ENCODE peak calls at places on chromosomes 11 and 22, in six cellular contexts. B is RWPE2, R is fibroblast of lung, T is right atrium auricular region, O is bronchial epithelial cell, S is astrocyte. M is an unnamed sample.

GRCh38 chr22:44870021-44870420 is 117.6 kb downstream of the ARHGAP8 start:
- DNase-seq in O (peak), T (no peak), R (no peak), S (peak), B (no peak), M (peak)

GRCh38 chr11:35031869-35032268 is 107.1 kb upstream of the CD44 start:
- DNase-seq in R (no peak), T (no peak), S (no peak), B (peak), O (peak), M (peak)

GRCh38 chr22:30408388-30409101 is 11.7 kb downstream of the SEC14L2 start:
- DNase-seq in R (peak), O (peak), T (no peak), S (peak), B (no peak), M (peak)

GRCh38 chr11:2541881-2542361 is 97.1 kb downstream of the KCNQ1 start:
- DNase-seq in S (no peak), T (no peak), R (no peak), B (peak), O (no peak), M (no peak)

GRCh38 chr22:37448521-37449150 is 21.4 kb upstream of the ELFN2 start:
- DNase-seq in R (no peak), T (no peak), B (no peak), O (peak), S (no peak), M (no peak)

GRCh38 chr22:31876156-31877035 is 67.9 kb upstream of the YWHAH start:
- DNase-seq in R (no peak), B (no peak), O (peak), S (no peak), T (no peak), M (no peak)

GRCh38 chr11:77211040-77211451 is 83.0 kb downstream of the MYO7A start:
- DNase-seq in T (peak), B (no peak), O (no peak), R (no peak), S (no peak), M (no peak)

GRCh38 chr11:1523779-1524178 is 37.2 kb upstream of the MOB2 start:
- DNase-seq in T (no peak), O (no peak), B (no peak), S (no peak), R (no peak), M (no peak)

DNA sequence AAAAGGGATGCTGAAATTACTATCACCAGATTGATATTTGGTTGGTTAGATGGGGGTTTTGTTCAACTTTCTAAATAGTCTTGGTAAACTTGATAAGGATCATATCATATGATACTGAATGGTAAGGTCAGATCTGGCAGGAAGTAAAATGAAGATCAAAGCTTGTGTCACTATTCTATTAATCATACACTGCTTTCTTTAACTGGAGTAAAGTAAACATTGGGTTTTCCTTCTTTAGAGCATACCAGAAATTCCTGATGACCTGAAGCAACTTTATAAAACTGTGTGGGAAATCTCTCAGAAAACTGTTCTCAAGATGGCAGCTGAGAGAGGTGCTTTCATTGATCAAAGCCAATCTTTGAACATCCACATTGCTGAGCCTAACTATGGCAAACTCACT is 40.2 kb downstream of the RRM1 start:
- DNase-seq in S (peak), T (no peak), R (peak), B (no peak), O (peak), M (peak)
- H3K4me3 ChIP-seq in S (no peak), T (no peak), R (no peak), B (no peak), O (no peak), M (no peak)

DNA sequence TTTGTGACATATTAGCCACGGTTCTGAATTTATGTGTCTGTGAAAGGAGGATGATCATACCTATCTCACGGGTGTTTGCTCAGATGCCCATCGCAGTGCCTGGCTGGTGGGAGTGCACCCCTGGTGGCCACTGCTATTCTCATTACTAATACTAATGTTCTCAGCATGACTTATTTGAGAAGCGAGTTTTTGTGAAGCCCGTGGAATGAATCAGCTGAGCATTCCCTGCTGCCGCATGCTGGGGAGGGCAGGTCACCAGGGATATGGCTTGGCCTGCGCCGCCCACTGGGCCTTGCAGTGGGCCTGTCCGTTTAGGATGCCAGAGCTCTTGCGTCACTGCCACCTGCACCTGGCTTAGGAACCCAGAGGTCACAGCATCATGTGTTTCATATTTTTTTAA is 16.8 kb downstream of the CTTN start:
- DNase-seq in B (no peak), T (no peak), R (peak), O (no peak), S (peak), M (peak)
- TF ChIP-seq CTCF in B (no peak), T (no peak), R (peak), O (peak), S (peak), M (peak)

DNA sequence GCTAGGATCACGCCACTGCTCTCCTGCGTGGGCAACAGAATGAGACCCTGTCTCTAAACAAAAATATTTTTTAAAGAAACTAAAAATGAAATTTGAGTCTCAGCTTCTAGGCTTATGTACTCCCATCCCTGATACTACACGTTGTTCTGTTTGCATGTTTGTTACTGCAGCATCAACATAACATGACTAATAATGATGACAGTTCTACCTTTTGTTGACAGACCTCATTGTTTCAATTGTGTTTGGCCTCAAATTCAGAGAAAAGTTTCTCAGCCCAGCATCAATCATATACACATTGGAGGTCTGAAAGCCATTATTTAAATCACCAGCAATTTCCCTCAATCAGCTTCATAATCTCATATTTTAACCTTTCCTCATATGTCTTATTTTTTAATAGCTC is 20.8 kb downstream of the LAYN start:
- DNase-seq in R (no peak), S (no peak), B (no peak), T (no peak), O (peak), M (no peak)
- H3K4me3 ChIP-seq in R (no peak), S (no peak), B (no peak), T (no peak), O (no peak), M (no peak)

GRCh38 chr11:75426720-75427086 is 6.3 kb downstream of the KLHL35 start:
- DNase-seq in T (no peak), S (no peak), B (no peak), O (no peak), R (no peak), M (no peak)

GRCh38 chr11:75423721-75424120 is 9.3 kb downstream of the KLHL35 start:
- DNase-seq in R (no peak), S (no peak), O (no peak), T (no peak), B (no peak), M (no peak)

GRCh38 chr11:75424396-75424795 is 8.6 kb downstream of the KLHL35 start:
- DNase-seq in S (no peak), T (no peak), B (no peak), O (no peak), R (no peak), M (no peak)

GRCh38 chr11:75427181-75427580 is 5.8 kb downstream of the KLHL35 start:
- DNase-seq in R (no peak), S (no peak), B (no peak), O (no peak), T (no peak), M (no peak)

GRCh38 chr11:75425422-75425821 is 7.6 kb downstream of the KLHL35 start:
- DNase-seq in O (no peak), B (peak), R (no peak), S (no peak), T (no peak), M (no peak)
- TF ChIP-seq CTCF in O (peak), B (peak), R (peak), S (no peak), T (no peak), M (peak)

GRCh38 chr11:96103102-96103501 is 179.2 kb upstream of the MTMR2 start:
- DNase-seq in S (no peak), T (no peak), B (no peak), O (no peak), R (no peak), M (no peak)
- H3K4me3 ChIP-seq in S (peak), T (no peak), B (no peak), O (no peak), R (no peak), M (no peak)

GRCh38 chr11:127609025-127609788 is 608.6 kb upstream of the KIRREL3 start:
- DNase-seq in R (no peak), B (no peak), O (no peak), S (no peak), T (no peak), M (no peak)

GRCh38 chr11:127616171-127616570 is 615.6 kb upstream of the KIRREL3 start:
- DNase-seq in S (no peak), T (no peak), R (no peak), B (no peak), O (no peak), M (no peak)

GRCh38 chr11:127610787-127611186 is 610.2 kb upstream of the KIRREL3 start:
- DNase-seq in S (no peak), R (no peak), O (no peak), B (no peak), T (no peak), M (no peak)

GRCh38 chr11:127612602-127613001 is 612.0 kb upstream of the KIRREL3 start:
- DNase-seq in O (no peak), R (no peak), T (no peak), B (no peak), S (no peak), M (no peak)
- TF ChIP-seq CTCF in O (no peak), R (no peak), T (no peak), B (no peak), S (no peak), M (no peak)

DNA sequence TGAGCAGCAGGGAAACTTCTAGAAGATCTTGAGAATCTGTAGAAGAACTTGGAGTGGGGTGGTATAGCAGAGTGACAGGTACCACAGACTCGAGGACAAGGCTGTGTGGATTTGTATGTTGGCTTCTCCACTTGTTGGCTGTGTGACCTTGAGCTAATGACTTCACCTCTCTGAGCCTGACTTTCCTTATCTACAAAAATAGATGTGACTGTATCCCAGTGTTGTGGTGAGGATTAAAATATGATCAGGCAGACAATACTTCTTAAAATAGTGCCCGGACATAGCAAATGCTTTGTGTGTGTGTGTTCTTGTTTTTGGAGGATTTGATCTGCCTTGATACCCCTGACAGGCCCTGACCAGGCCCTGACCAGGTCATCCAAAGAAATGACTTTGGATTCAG is 40.8 kb downstream of the MYO18B start:
- DNase-seq in R (no peak), O (no peak), S (no peak), T (no peak), B (no peak), M (no peak)
- H3K4me3 ChIP-seq in R (no peak), O (no peak), S (no peak), T (no peak), B (no peak), M (no peak)

GRCh38 chr11:32448232-32448631 is 12.9 kb upstream of the WT1 start:
- DNase-seq in S (no peak), R (no peak), T (no peak), O (peak), B (no peak), M (peak)
- TF ChIP-seq CTCF in S (no peak), R (peak), T (peak), O (peak), B (peak), M (peak)

GRCh38 chr11:111982019-111982464 is 43.2 kb upstream of the DLAT start:
- DNase-seq in B (no peak), O (peak), T (no peak), S (peak), R (peak), M (peak)
- H3K4me3 ChIP-seq in B (no peak), O (no peak), T (no peak), S (no peak), R (no peak), M (no peak)